ENCODE peak calls at places on chromosomes 2 and 18, in six cellular contexts. E is neural crest cell, Z is K562, A is NCI-H526, V is upper lobe of right lung, C is LoVo. Q is an unnamed sample.

GRCh38 chr2:224412064-224412921 is 10.4 kb upstream of the FAM124B start:
- DNase-seq in E (no peak), Z (no peak), A (no peak), V (no peak), C (no peak), Q (no peak)

GRCh38 chr2:234462218-234462992 is 34.5 kb downstream of the ARL4C start:
- DNase-seq in E (no peak), Z (no peak), A (no peak), V (no peak), C (no peak), Q (no peak)

GRCh38 chr2:147099845-147100244 is 745.0 kb upstream of the ACVR2A start:
- DNase-seq in E (no peak), Z (no peak), A (no peak), V (no peak), C (no peak), Q (no peak)

GRCh38 chr18:9135912-9136314 is 668 bp upstream of the ANKRD12 start:
- DNase-seq in E (no peak), Z (peak), A (peak), V (no peak), C (peak), Q (peak)

GRCh38 chr2:171323971-171324528 is 109.7 kb downstream of the METTL8 start:
- DNase-seq in E (no peak), Z (no peak), A (no peak), V (no peak), C (no peak), Q (no peak)

GRCh38 chr2:27162151-27163121 is 13.6 kb downstream of the TCF23 start:
- DNase-seq in E (no peak), Z (peak), A (no peak), V (no peak), C (peak), Q (no peak)

GRCh38 chr2:96325038-96325883 is at the start of gene ITPRIPL1:
- DNase-seq in E (peak), Z (peak), A (peak), V (no peak), C (no peak), Q (no peak)

GRCh38 chr2:65071499-65072180 is 15.4 kb downstream of the CEP68 start:
- DNase-seq in E (no peak), Z (peak), A (no peak), V (no peak), C (no peak), Q (no peak)

GRCh38 chr18:26746284-26747130 is 119.0 kb downstream of the AQP4 start:
- DNase-seq in E (no peak), Z (no peak), A (no peak), V (no peak), C (no peak), Q (no peak)

GRCh38 chr2:200483729-200484198 is 26.1 kb downstream of the KCTD18 start:
- DNase-seq in E (peak), Z (peak), A (peak), V (peak), C (peak), Q (peak)

GRCh38 chr2:109369671-109370191 is 240.7 kb downstream of the SH3RF3 start:
- DNase-seq in E (no peak), Z (no peak), A (no peak), V (peak), C (no peak), Q (no peak)

GRCh38 chr2:150591901-150592300 is 104.4 kb upstream of the RND3 start:
- DNase-seq in E (no peak), Z (no peak), A (no peak), V (no peak), C (no peak), Q (no peak)

GRCh38 chr2:42183775-42184174 is 14.6 kb downstream of the EML4 start:
- DNase-seq in E (no peak), Z (no peak), A (no peak), V (no peak), C (no peak), Q (no peak)

GRCh38 chr2:81481994-81482368 is 1177.4 kb upstream of the LRRTM1 start:
- DNase-seq in E (no peak), Z (no peak), A (peak), V (no peak), C (no peak), Q (no peak)

GRCh38 chr2:104088745-104089144 is 765.2 kb upstream of the POU3F3 start:
- DNase-seq in E (no peak), Z (no peak), A (no peak), V (no peak), C (no peak), Q (no peak)

GRCh38 chr2:205868773-205869333 is 186.6 kb downstream of the NRP2 start:
- DNase-seq in E (no peak), Z (no peak), A (no peak), V (no peak), C (no peak), Q (no peak)

GRCh38 chr18:31156831-31157763 is 5.6 kb downstream of the DSC1 start:
- DNase-seq in E (no peak), Z (no peak), A (no peak), V (no peak), C (no peak), Q (no peak)

GRCh38 chr2:241777167-241777685 is 604 bp downstream of the GAL3ST2 start:
- DNase-seq in E (no peak), Z (no peak), A (no peak), V (peak), C (no peak), Q (no peak)

GRCh38 chr18:58785171-58785805 is 79.4 kb upstream of the ZNF532 start:
- DNase-seq in E (no peak), Z (no peak), A (no peak), V (no peak), C (peak), Q (peak)

GRCh38 chr2:100013892-100014677 is 128.3 kb downstream of the AFF3 start:
- DNase-seq in E (no peak), Z (no peak), A (no peak), V (no peak), C (peak), Q (peak)

GRCh38 chr2:83006991-83007390 is 1452.1 kb downstream of the SUCLG1 start:
- DNase-seq in E (no peak), Z (no peak), A (no peak), V (no peak), C (no peak), Q (no peak)

GRCh38 chr18:27803957-27804356 is 373.0 kb downstream of the CDH2 start:
- DNase-seq in E (no peak), Z (no peak), A (no peak), V (no peak), C (no peak), Q (no peak)

GRCh38 chr2:144890828-144891227 is 370.9 kb upstream of the ZEB2 start:
- DNase-seq in E (no peak), Z (peak), A (no peak), V (no peak), C (no peak), Q (peak)

GRCh38 chr2:31812051-31812798 is 198.6 kb downstream of the MEMO1 start:
- DNase-seq in E (no peak), Z (peak), A (no peak), V (no peak), C (no peak), Q (no peak)

GRCh38 chr2:195458936-195459335 is 198.1 kb upstream of the SLC39A10 start:
- DNase-seq in E (no peak), Z (no peak), A (no peak), V (no peak), C (no peak), Q (no peak)

Q was measured in HCT116.